ENCODE peak calls at places on chromosomes 1 and 21, in ten cellular contexts. One of them, this sample, is unnamed.
A peak's percentile ranks its signal among the peaks of the same experiment; 100 is the strongest.

GRCh38 chr1:54816130-54816529 is 15.0 kb upstream of the TTC22 start:
- DNase-seq in substantia nigra: no peak
- DNase-seq in stimulated activated CD4-positive, alpha-beta T cell treated with anti-CD3 and anti-CD28 coated beads, Interleukin-4, amount 100 ng/mL, for 24 hours: no peak
- DNase-seq in psoas muscle: no peak
- DNase-seq in amniotic stem cell: no peak
- DNase-seq in aorta: no peak
- DNase-seq in left lung: no peak
- DNase-seq in activated CD4-positive, alpha-beta T cell treated with anti-CD3 and anti-CD28 coated beads, Interleukin-2, amount 10 ng/mL, durations not matched to agents 7 days and 5 days: no peak
- DNase-seq in GM20000: no peak
- DNase-seq in endothelial cell: no peak
- DNase-seq in this sample: no peak

GRCh38 chr1:26772687-26773086 is 15.1 kb upstream of the PIGV start:
- DNase-seq in substantia nigra: no peak
- DNase-seq in stimulated activated CD4-positive, alpha-beta T cell treated with anti-CD3 and anti-CD28 coated beads, Interleukin-4, amount 100 ng/mL, for 24 hours: no peak
- DNase-seq in psoas muscle: no peak
- DNase-seq in amniotic stem cell: peak; percentile 84
- DNase-seq in aorta: peak; percentile 59
- DNase-seq in left lung: no peak
- DNase-seq in activated CD4-positive, alpha-beta T cell treated with anti-CD3 and anti-CD28 coated beads, Interleukin-2, amount 10 ng/mL, durations not matched to agents 7 days and 5 days: no peak
- DNase-seq in GM20000: no peak
- DNase-seq in endothelial cell: no peak
- DNase-seq in this sample: no peak

GRCh38 chr1:28045777-28046176 is 42.6 kb downstream of the EYA3 start:
- DNase-seq in substantia nigra: no peak
- DNase-seq in stimulated activated CD4-positive, alpha-beta T cell treated with anti-CD3 and anti-CD28 coated beads, Interleukin-4, amount 100 ng/mL, for 24 hours: no peak
- DNase-seq in psoas muscle: no peak
- DNase-seq in amniotic stem cell: no peak
- DNase-seq in aorta: no peak
- DNase-seq in left lung: no peak
- DNase-seq in activated CD4-positive, alpha-beta T cell treated with anti-CD3 and anti-CD28 coated beads, Interleukin-2, amount 10 ng/mL, durations not matched to agents 7 days and 5 days: no peak
- DNase-seq in GM20000: no peak
- DNase-seq in endothelial cell: no peak
- DNase-seq in this sample: no peak

GRCh38 chr1:109065137-109065536 is 10.7 kb downstream of the TAF13 start:
- DNase-seq in substantia nigra: no peak
- DNase-seq in stimulated activated CD4-positive, alpha-beta T cell treated with anti-CD3 and anti-CD28 coated beads, Interleukin-4, amount 100 ng/mL, for 24 hours: no peak
- DNase-seq in psoas muscle: no peak
- DNase-seq in amniotic stem cell: no peak
- DNase-seq in aorta: no peak
- DNase-seq in left lung: no peak
- DNase-seq in activated CD4-positive, alpha-beta T cell treated with anti-CD3 and anti-CD28 coated beads, Interleukin-2, amount 10 ng/mL, durations not matched to agents 7 days and 5 days: no peak
- DNase-seq in GM20000: no peak
- DNase-seq in endothelial cell: no peak
- DNase-seq in this sample: no peak

GRCh38 chr1:230342019-230342418 is 84.1 kb downstream of the PGBD5 start:
- DNase-seq in substantia nigra: peak; percentile 20
- DNase-seq in stimulated activated CD4-positive, alpha-beta T cell treated with anti-CD3 and anti-CD28 coated beads, Interleukin-4, amount 100 ng/mL, for 24 hours: no peak
- DNase-seq in psoas muscle: no peak
- DNase-seq in amniotic stem cell: no peak
- DNase-seq in aorta: no peak
- DNase-seq in left lung: no peak
- DNase-seq in activated CD4-positive, alpha-beta T cell treated with anti-CD3 and anti-CD28 coated beads, Interleukin-2, amount 10 ng/mL, durations not matched to agents 7 days and 5 days: no peak
- DNase-seq in GM20000: no peak
- DNase-seq in endothelial cell: no peak
- DNase-seq in this sample: no peak

GRCh38 chr1:66313446-66313845 is 220.5 kb upstream of the SGIP1 start:
- DNase-seq in substantia nigra: no peak
- DNase-seq in stimulated activated CD4-positive, alpha-beta T cell treated with anti-CD3 and anti-CD28 coated beads, Interleukin-4, amount 100 ng/mL, for 24 hours: no peak
- DNase-seq in psoas muscle: no peak
- DNase-seq in amniotic stem cell: no peak
- DNase-seq in aorta: no peak
- DNase-seq in left lung: no peak
- DNase-seq in activated CD4-positive, alpha-beta T cell treated with anti-CD3 and anti-CD28 coated beads, Interleukin-2, amount 10 ng/mL, durations not matched to agents 7 days and 5 days: no peak
- DNase-seq in GM20000: no peak
- DNase-seq in endothelial cell: no peak
- DNase-seq in this sample: no peak

GRCh38 chr1:153678519-153679336 is at the start of gene NPR1:
- DNase-seq in substantia nigra: no peak
- DNase-seq in stimulated activated CD4-positive, alpha-beta T cell treated with anti-CD3 and anti-CD28 coated beads, Interleukin-4, amount 100 ng/mL, for 24 hours: peak; percentile 26
- DNase-seq in psoas muscle: peak; percentile 79
- DNase-seq in amniotic stem cell: peak; percentile 39
- DNase-seq in aorta: peak; percentile 87
- DNase-seq in left lung: peak; percentile 84
- DNase-seq in activated CD4-positive, alpha-beta T cell treated with anti-CD3 and anti-CD28 coated beads, Interleukin-2, amount 10 ng/mL, durations not matched to agents 7 days and 5 days: peak; percentile 42
- DNase-seq in GM20000: peak; percentile 62
- DNase-seq in endothelial cell: peak; percentile 49
- DNase-seq in this sample: peak; percentile 54

GRCh38 chr1:107405241-107405640 is 264.4 kb downstream of the NTNG1 start:
- DNase-seq in substantia nigra: no peak
- DNase-seq in stimulated activated CD4-positive, alpha-beta T cell treated with anti-CD3 and anti-CD28 coated beads, Interleukin-4, amount 100 ng/mL, for 24 hours: no peak
- DNase-seq in psoas muscle: no peak
- DNase-seq in amniotic stem cell: peak; percentile 2
- DNase-seq in aorta: no peak
- DNase-seq in left lung: no peak
- DNase-seq in activated CD4-positive, alpha-beta T cell treated with anti-CD3 and anti-CD28 coated beads, Interleukin-2, amount 10 ng/mL, durations not matched to agents 7 days and 5 days: no peak
- DNase-seq in GM20000: no peak
- DNase-seq in endothelial cell: no peak
- DNase-seq in this sample: no peak

GRCh38 chr1:229803601-229804217 is 177.7 kb downstream of the URB2 start:
- DNase-seq in substantia nigra: no peak
- DNase-seq in stimulated activated CD4-positive, alpha-beta T cell treated with anti-CD3 and anti-CD28 coated beads, Interleukin-4, amount 100 ng/mL, for 24 hours: no peak
- DNase-seq in psoas muscle: no peak
- DNase-seq in amniotic stem cell: no peak
- DNase-seq in aorta: no peak
- DNase-seq in left lung: no peak
- DNase-seq in activated CD4-positive, alpha-beta T cell treated with anti-CD3 and anti-CD28 coated beads, Interleukin-2, amount 10 ng/mL, durations not matched to agents 7 days and 5 days: no peak
- DNase-seq in GM20000: no peak
- DNase-seq in endothelial cell: no peak
- DNase-seq in this sample: no peak

GRCh38 chr21:35825954-35826353 is 234.4 kb downstream of the SETD4 start:
- DNase-seq in substantia nigra: no peak
- DNase-seq in stimulated activated CD4-positive, alpha-beta T cell treated with anti-CD3 and anti-CD28 coated beads, Interleukin-4, amount 100 ng/mL, for 24 hours: no peak
- DNase-seq in psoas muscle: no peak
- DNase-seq in amniotic stem cell: no peak
- DNase-seq in aorta: no peak
- DNase-seq in left lung: no peak
- DNase-seq in activated CD4-positive, alpha-beta T cell treated with anti-CD3 and anti-CD28 coated beads, Interleukin-2, amount 10 ng/mL, durations not matched to agents 7 days and 5 days: no peak
- DNase-seq in GM20000: no peak
- DNase-seq in endothelial cell: no peak
- DNase-seq in this sample: no peak

GRCh38 chr1:30842698-30843354 is 65.7 kb downstream of the SDC3 start:
- DNase-seq in substantia nigra: no peak
- DNase-seq in stimulated activated CD4-positive, alpha-beta T cell treated with anti-CD3 and anti-CD28 coated beads, Interleukin-4, amount 100 ng/mL, for 24 hours: no peak
- DNase-seq in psoas muscle: no peak
- DNase-seq in amniotic stem cell: no peak
- DNase-seq in aorta: no peak
- DNase-seq in left lung: no peak
- DNase-seq in activated CD4-positive, alpha-beta T cell treated with anti-CD3 and anti-CD28 coated beads, Interleukin-2, amount 10 ng/mL, durations not matched to agents 7 days and 5 days: no peak
- DNase-seq in GM20000: no peak
- DNase-seq in endothelial cell: no peak
- DNase-seq in this sample: no peak

GRCh38 chr1:91555821-91556531 is 55.3 kb downstream of the CDC7 start:
- DNase-seq in substantia nigra: no peak
- DNase-seq in stimulated activated CD4-positive, alpha-beta T cell treated with anti-CD3 and anti-CD28 coated beads, Interleukin-4, amount 100 ng/mL, for 24 hours: peak; percentile 75
- DNase-seq in psoas muscle: no peak
- DNase-seq in amniotic stem cell: peak; percentile 67
- DNase-seq in aorta: no peak
- DNase-seq in left lung: no peak
- DNase-seq in activated CD4-positive, alpha-beta T cell treated with anti-CD3 and anti-CD28 coated beads, Interleukin-2, amount 10 ng/mL, durations not matched to agents 7 days and 5 days: peak; percentile 83
- DNase-seq in GM20000: peak; percentile 34
- DNase-seq in endothelial cell: no peak
- DNase-seq in this sample: no peak

GRCh38 chr21:35232545-35233176 is 183.6 kb upstream of the RUNX1 start:
- DNase-seq in substantia nigra: no peak
- DNase-seq in stimulated activated CD4-positive, alpha-beta T cell treated with anti-CD3 and anti-CD28 coated beads, Interleukin-4, amount 100 ng/mL, for 24 hours: no peak
- DNase-seq in psoas muscle: peak; percentile 32
- DNase-seq in amniotic stem cell: no peak
- DNase-seq in aorta: no peak
- DNase-seq in left lung: no peak
- DNase-seq in activated CD4-positive, alpha-beta T cell treated with anti-CD3 and anti-CD28 coated beads, Interleukin-2, amount 10 ng/mL, durations not matched to agents 7 days and 5 days: no peak
- DNase-seq in GM20000: no peak
- DNase-seq in endothelial cell: no peak
- DNase-seq in this sample: no peak

GRCh38 chr1:95916616-95917015 is 682.6 kb downstream of the RWDD3 start:
- DNase-seq in substantia nigra: no peak
- DNase-seq in stimulated activated CD4-positive, alpha-beta T cell treated with anti-CD3 and anti-CD28 coated beads, Interleukin-4, amount 100 ng/mL, for 24 hours: no peak
- DNase-seq in psoas muscle: no peak
- DNase-seq in amniotic stem cell: no peak
- DNase-seq in aorta: no peak
- DNase-seq in left lung: no peak
- DNase-seq in activated CD4-positive, alpha-beta T cell treated with anti-CD3 and anti-CD28 coated beads, Interleukin-2, amount 10 ng/mL, durations not matched to agents 7 days and 5 days: no peak
- DNase-seq in GM20000: no peak
- DNase-seq in endothelial cell: no peak
- DNase-seq in this sample: no peak

GRCh38 chr21:36613064-36613463 is 85.9 kb upstream of the SIM2 start:
- DNase-seq in substantia nigra: no peak
- DNase-seq in stimulated activated CD4-positive, alpha-beta T cell treated with anti-CD3 and anti-CD28 coated beads, Interleukin-4, amount 100 ng/mL, for 24 hours: no peak
- DNase-seq in psoas muscle: no peak
- DNase-seq in amniotic stem cell: no peak
- DNase-seq in aorta: no peak
- DNase-seq in left lung: no peak
- DNase-seq in activated CD4-positive, alpha-beta T cell treated with anti-CD3 and anti-CD28 coated beads, Interleukin-2, amount 10 ng/mL, durations not matched to agents 7 days and 5 days: no peak
- DNase-seq in GM20000: no peak
- DNase-seq in endothelial cell: no peak
- DNase-seq in this sample: no peak

GRCh38 chr1:165075725-165076370 is 280.7 kb downstream of the LMX1A start:
- DNase-seq in substantia nigra: no peak
- DNase-seq in stimulated activated CD4-positive, alpha-beta T cell treated with anti-CD3 and anti-CD28 coated beads, Interleukin-4, amount 100 ng/mL, for 24 hours: no peak
- DNase-seq in psoas muscle: no peak
- DNase-seq in amniotic stem cell: no peak
- DNase-seq in aorta: no peak
- DNase-seq in left lung: no peak
- DNase-seq in activated CD4-positive, alpha-beta T cell treated with anti-CD3 and anti-CD28 coated beads, Interleukin-2, amount 10 ng/mL, durations not matched to agents 7 days and 5 days: no peak
- DNase-seq in GM20000: no peak
- DNase-seq in endothelial cell: peak; percentile 51
- DNase-seq in this sample: peak; percentile 62

GRCh38 chr1:221228594-221228993 is 349.4 kb downstream of the HLX start:
- DNase-seq in substantia nigra: no peak
- DNase-seq in stimulated activated CD4-positive, alpha-beta T cell treated with anti-CD3 and anti-CD28 coated beads, Interleukin-4, amount 100 ng/mL, for 24 hours: no peak
- DNase-seq in psoas muscle: no peak
- DNase-seq in amniotic stem cell: no peak
- DNase-seq in aorta: no peak
- DNase-seq in left lung: no peak
- DNase-seq in activated CD4-positive, alpha-beta T cell treated with anti-CD3 and anti-CD28 coated beads, Interleukin-2, amount 10 ng/mL, durations not matched to agents 7 days and 5 days: no peak
- DNase-seq in GM20000: no peak
- DNase-seq in endothelial cell: no peak
- DNase-seq in this sample: peak; percentile 51

GRCh38 chr1:160377585-160378206 is 10.8 kb downstream of the NHLH1 start:
- DNase-seq in substantia nigra: no peak
- DNase-seq in stimulated activated CD4-positive, alpha-beta T cell treated with anti-CD3 and anti-CD28 coated beads, Interleukin-4, amount 100 ng/mL, for 24 hours: no peak
- DNase-seq in psoas muscle: no peak
- DNase-seq in amniotic stem cell: no peak
- DNase-seq in aorta: no peak
- DNase-seq in left lung: no peak
- DNase-seq in activated CD4-positive, alpha-beta T cell treated with anti-CD3 and anti-CD28 coated beads, Interleukin-2, amount 10 ng/mL, durations not matched to agents 7 days and 5 days: no peak
- DNase-seq in GM20000: no peak
- DNase-seq in endothelial cell: no peak
- DNase-seq in this sample: peak; percentile 33

GRCh38 chr21:42746593-42747266 is 93.3 kb downstream of the PDE9A start:
- DNase-seq in substantia nigra: no peak
- DNase-seq in stimulated activated CD4-positive, alpha-beta T cell treated with anti-CD3 and anti-CD28 coated beads, Interleukin-4, amount 100 ng/mL, for 24 hours: peak; percentile 34
- DNase-seq in psoas muscle: no peak
- DNase-seq in amniotic stem cell: no peak
- DNase-seq in aorta: peak; percentile 86
- DNase-seq in left lung: peak; percentile 91
- DNase-seq in activated CD4-positive, alpha-beta T cell treated with anti-CD3 and anti-CD28 coated beads, Interleukin-2, amount 10 ng/mL, durations not matched to agents 7 days and 5 days: peak; percentile 63
- DNase-seq in GM20000: no peak
- DNase-seq in endothelial cell: no peak
- DNase-seq in this sample: no peak

This sample was measured in H9.